ENCODE peak calls at places on chromosomes 4 and X, in eight cellular contexts. U is aorta, X is IMR-90, C is fibroblast of lung, Y is left ventricle myocardium inferior, Q is heart right ventricle, Z is transverse colon, P is H9. H is an unnamed sample. For H3K4me1, the result is how much of the 10 kb centered on the place peaks cover.

GRCh38 chrX:12770440-12770839 is 20.8 kb upstream of the PRPS2 start:
- DNase-seq in P (no peak), Y (no peak), U (no peak), Z (no peak), X (peak), Q (no peak), C (peak), H (no peak)

GRCh38 chrX:75746891-75747639 is 38.0 kb downstream of the MAGEE2 start:
- DNase-seq in C (peak), Y (peak), Z (peak), P (peak), Q (peak), X (no peak), U (peak), H (peak)

GRCh38 chrX:38175140-38175539 is 45.5 kb downstream of the SRPX start:
- DNase-seq in Y (no peak), Z (peak), U (no peak), Q (no peak), C (no peak), X (peak), P (peak), H (peak)

GRCh38 chr4:156298230-156298629 is 344.6 kb upstream of the CTSO start:
- DNase-seq in X (peak), Z (peak), P (no peak), Y (no peak), Q (peak), C (peak), U (no peak), H (peak)

GRCh38 chrX:69221239-69222102 is 56.2 kb upstream of the PJA1 start:
- DNase-seq in Y (no peak), U (no peak), P (peak), C (no peak), Q (no peak), Z (no peak), X (no peak), H (peak)

GRCh38 chrX:102345916-102346315 is 93.9 kb downstream of the NXF2B start:
- DNase-seq in Z (peak), U (peak), Q (peak), C (peak), Y (peak), X (peak), P (peak), H (peak)

GRCh38 chr4:3485011-3485881 is 22.1 kb downstream of the DOK7 start:
- DNase-seq in Q (no peak), Z (peak), Y (no peak), X (no peak), C (no peak), P (no peak), U (no peak), H (no peak)

GRCh38 chrX:154036513-154036912 is 16.8 kb upstream of the IRAK1 start:
- DNase-seq in P (peak), Q (no peak), Z (no peak), Y (no peak), X (no peak), C (no peak), U (no peak), H (no peak)

GRCh38 chr4:170325599-170325998 is 235.8 kb upstream of the AADAT start:
- DNase-seq in C (no peak), P (no peak), Y (no peak), Z (no peak), U (no peak), Q (no peak), X (no peak), H (no peak)

GRCh38 chrX:76454456-76454927 is 27.0 kb downstream of the MAGEE1 start:
- DNase-seq in C (peak), X (peak), P (peak), U (no peak), Y (no peak), Q (no peak), Z (no peak), H (peak)

GRCh38 chrX:9465380-9466114 is 689 bp downstream of the TBL1X start:
- DNase-seq in Z (peak), P (no peak), C (no peak), Q (peak), Y (peak), U (peak), X (no peak), H (no peak)

GRCh38 chrX:150200820-150201287 is 162.3 kb upstream of the MAMLD1 start:
- DNase-seq in Y (no peak), C (peak), P (no peak), Q (no peak), Z (peak), X (peak), U (peak), H (no peak)

GRCh38 chr4:6527259-6527658 is 47.7 kb upstream of the MAN2B2 start:
- DNase-seq in X (no peak), Z (no peak), U (no peak), Y (no peak), P (no peak), C (no peak), Q (no peak), H (no peak)

GRCh38 chrX:10797493-10797892 is 177.1 kb upstream of the MID1 start:
- DNase-seq in Q (no peak), Y (no peak), X (peak), C (peak), Z (no peak), U (no peak), P (no peak), H (no peak)

GRCh38 chrX:45710081-45710801 is 509.6 kb upstream of the DIPK2B start:
- DNase-seq in C (peak), Q (no peak), Z (no peak), P (no peak), X (peak), U (no peak), Y (no peak), H (no peak)

GRCh38 chrX:72100824-72101351 is 30.8 kb downstream of the RTL5 start:
- DNase-seq in U (no peak), Z (peak), Y (no peak), X (no peak), Q (no peak), C (no peak), P (no peak), H (no peak)

GRCh38 chrX:25968920-25969319 is 169.2 kb upstream of the MAGEB18 start:
- DNase-seq in Y (no peak), P (peak), C (peak), U (peak), Q (peak), Z (no peak), X (no peak), H (peak)

GRCh38 chrX:17736478-17736855 is 826 bp upstream of the SCML1 start:
- DNase-seq in Q (no peak), X (no peak), Z (no peak), C (no peak), Y (no peak), U (no peak), P (no peak), H (no peak)

GRCh38 chrX:17737707-17738001 is 361 bp downstream of the SCML1 start:
- DNase-seq in Y (no peak), U (no peak), Z (no peak), Q (no peak), C (no peak), P (no peak), X (no peak), H (no peak)

GRCh38 chrX:17736856-17737706 is at the start of gene SCML1:
- DNase-seq in C (peak), U (peak), Y (peak), Z (peak), P (peak), Q (peak), X (peak), H (peak)

GRCh38 chrX:17735396-17735795 is 1.9 kb upstream of the SCML1 start:
- DNase-seq in Y (no peak), Z (peak), X (no peak), P (no peak), U (no peak), C (no peak), Q (no peak), H (no peak)

DNA sequence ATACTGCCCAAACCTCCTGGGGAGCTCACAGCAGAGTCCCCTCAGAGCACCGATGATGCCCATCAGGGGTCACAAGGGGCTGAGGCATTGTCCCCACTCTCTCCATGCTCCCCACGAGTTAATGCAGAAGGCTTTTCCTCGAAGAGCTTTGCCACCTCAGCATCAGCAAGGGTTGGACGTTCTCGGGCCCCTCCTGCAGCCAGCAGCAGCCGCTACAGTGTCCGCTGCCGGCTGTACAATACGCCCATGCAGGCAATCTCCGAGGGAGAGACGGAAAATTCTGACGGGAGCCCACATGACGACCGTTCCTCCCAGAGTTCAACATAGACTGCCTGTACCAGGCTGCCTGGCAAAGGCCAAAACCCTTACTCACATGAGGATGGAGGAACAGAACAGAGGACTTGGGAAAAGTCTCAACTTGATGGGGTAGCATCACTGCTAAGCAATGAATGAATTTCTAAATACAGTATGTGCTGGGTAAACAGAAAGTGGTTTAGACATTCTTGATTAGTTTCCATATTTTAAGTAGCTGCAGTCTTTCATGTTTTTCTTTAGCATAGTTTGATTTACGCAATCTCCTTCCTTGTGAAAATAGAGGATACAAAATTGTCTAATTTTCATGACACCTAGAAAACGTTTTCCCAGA is 5.0 kb upstream of the SCML1 start:
- DNase-seq in U (no peak), Z (no peak), Y (no peak), X (peak), Q (no peak), C (peak), P (no peak), H (no peak)
- H3K4me1 ChIP-seq in U (under half), Z (under half), Y (under half), X (under half), Q (under half), C (under half), P (under half), H (under half)

GRCh38 chr4:184456337-184456736 is 18.0 kb downstream of the IRF2 start:
- DNase-seq in X (no peak), U (no peak), Z (no peak), P (no peak), Q (no peak), Y (no peak), C (no peak), H (no peak)
- H3K4me1 ChIP-seq in X (under half), U (under half), Z (under half), P (under half), Q (under half), Y (half or more), C (under half), H (under half)

GRCh38 chr4:78517050-78517652 is 34.4 kb upstream of the ANXA3 start:
- DNase-seq in Z (no peak), Y (no peak), X (peak), C (peak), U (no peak), P (no peak), Q (no peak), H (peak)
- H3K4me1 ChIP-seq in Z (under half), Y (under half), X (under half), C (under half), U (under half), P (under half), Q (under half), H (under half)

DNA sequence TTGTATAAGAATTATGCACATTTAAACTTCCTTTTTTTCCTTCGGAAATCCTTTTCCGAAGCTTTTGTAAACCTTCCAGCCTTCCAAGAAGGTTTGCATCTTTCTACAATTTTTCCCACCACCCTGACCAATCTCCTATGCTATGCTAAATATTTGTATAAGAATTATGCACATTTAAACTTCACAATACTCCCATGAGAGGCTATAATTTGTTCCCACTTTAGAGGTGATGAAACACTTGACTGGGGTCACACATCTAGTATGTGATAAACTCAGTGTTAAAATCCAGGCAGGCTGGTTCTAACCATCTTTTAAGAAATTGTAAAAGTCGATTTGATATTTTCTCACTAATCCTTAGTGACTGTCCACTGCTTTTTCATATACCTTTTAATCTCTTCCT is 22.1 kb downstream of the NUDT6 start:
- DNase-seq in C (no peak), Y (no peak), Q (no peak), P (no peak), X (no peak), Z (no peak), U (no peak), H (no peak)
- H3K4me1 ChIP-seq in C (under half), Y (under half), Q (under half), P (under half), X (under half), Z (under half), U (under half), H (under half)

GRCh38 chrX:70481871-70482270 is 37.2 kb downstream of the DLG3 start:
- DNase-seq in P (no peak), Q (no peak), X (no peak), Y (no peak), Z (no peak), C (no peak), U (no peak), H (no peak)

GRCh38 chrX:70480660-70481018 is 36.0 kb downstream of the DLG3 start:
- DNase-seq in U (no peak), P (no peak), Y (peak), Z (no peak), C (no peak), Q (peak), X (no peak), H (no peak)

GRCh38 chrX:70479970-70480659 is 35.5 kb downstream of the DLG3 start:
- DNase-seq in Y (no peak), X (no peak), C (peak), P (peak), U (no peak), Z (peak), Q (peak), H (no peak)

GRCh38 chrX:70482300-70482699 is 37.7 kb downstream of the DLG3 start:
- DNase-seq in P (no peak), U (no peak), Y (no peak), Q (no peak), Z (no peak), X (no peak), C (no peak), H (no peak)

GRCh38 chrX:70481424-70481823 is 36.8 kb downstream of the DLG3 start:
- DNase-seq in U (no peak), Q (no peak), Y (no peak), P (no peak), X (no peak), Z (no peak), C (no peak), H (no peak)
- H3K4me1 ChIP-seq in U (under half), Q (under half), Y (under half), P (under half), X (under half), Z (under half), C (under half), H (under half)

GRCh38 chr4:128390475-128390996 is 102.9 kb upstream of the PGRMC2 start:
- DNase-seq in Y (no peak), U (no peak), Q (no peak), C (no peak), X (no peak), P (no peak), Z (no peak), H (no peak)

GRCh38 chr4:128388352-128388630 is 100.7 kb upstream of the PGRMC2 start:
- DNase-seq in C (no peak), Z (no peak), X (no peak), U (no peak), P (no peak), Y (no peak), Q (no peak), H (no peak)

GRCh38 chr4:128394778-128395177 is 107.2 kb upstream of the PGRMC2 start:
- DNase-seq in Q (no peak), P (no peak), U (no peak), X (peak), Y (no peak), Z (no peak), C (no peak), H (no peak)

GRCh38 chr4:128387600-128388351 is 100.2 kb upstream of the PGRMC2 start:
- DNase-seq in Q (no peak), U (no peak), X (peak), Z (no peak), P (no peak), C (no peak), Y (no peak), H (no peak)

GRCh38 chr4:128393111-128393704 is 105.6 kb upstream of the PGRMC2 start:
- DNase-seq in Z (no peak), U (no peak), C (peak), Q (peak), Y (no peak), P (no peak), X (peak), H (no peak)
- H3K4me1 ChIP-seq in Z (under half), U (under half), C (under half), Q (under half), Y (under half), P (under half), X (under half), H (under half)

DNA sequence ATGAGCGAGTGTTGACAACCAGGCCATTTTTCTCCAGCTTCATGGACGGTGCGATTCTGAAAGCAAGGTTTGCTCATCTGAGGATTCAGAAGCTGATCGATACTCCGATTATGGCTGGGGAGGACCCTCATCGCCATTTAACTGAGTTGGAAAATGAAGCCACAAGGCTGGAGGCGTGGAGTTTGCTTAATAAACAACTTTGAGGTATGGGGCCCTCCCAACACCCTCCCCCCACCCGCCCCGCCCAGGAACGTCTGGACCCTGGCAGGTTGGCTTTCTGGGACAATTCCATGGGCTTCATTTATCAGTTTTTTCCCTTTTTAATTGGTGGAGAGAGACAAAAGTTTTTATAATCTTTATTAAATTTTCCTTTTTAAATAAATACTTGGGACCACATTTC is 52.5 kb downstream of the C4orf51 start:
- DNase-seq in Q (no peak), X (no peak), U (no peak), P (no peak), Y (no peak), C (no peak), Z (peak), H (no peak)
- H3K4me1 ChIP-seq in Q (under half), X (under half), U (under half), P (under half), Y (half or more), C (under half), Z (under half), H (under half)

DNA sequence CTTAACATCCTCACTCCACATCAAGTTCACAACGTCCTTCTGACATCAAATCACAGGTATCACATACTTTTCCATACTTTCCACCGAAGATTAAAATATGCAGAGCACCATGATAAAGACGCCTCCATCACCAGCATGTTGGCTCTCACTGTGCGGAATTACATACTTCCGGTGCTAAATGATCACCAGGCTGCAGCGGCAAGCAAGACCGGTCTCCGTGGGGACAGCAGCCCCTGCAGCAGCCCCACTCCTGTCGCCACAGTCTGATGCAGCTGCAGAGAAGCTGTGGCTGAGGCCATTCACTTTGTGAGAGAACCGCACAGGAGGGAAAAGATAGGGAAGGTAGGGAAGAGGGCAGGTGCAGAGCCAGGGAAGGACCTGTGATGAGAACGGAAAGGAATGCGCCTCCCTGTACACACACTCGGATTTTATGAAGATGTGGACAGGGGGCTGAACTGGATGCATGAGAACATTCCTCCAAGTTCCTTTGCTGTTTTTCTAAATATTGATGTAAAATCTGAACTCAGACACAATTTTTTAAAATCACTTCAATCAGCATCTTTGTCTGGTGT is 38.3 kb downstream of the AFAP1 start:
- DNase-seq in C (no peak), Z (no peak), Y (no peak), P (no peak), Q (no peak), X (no peak), U (no peak), H (no peak)
- H3K4me1 ChIP-seq in C (under half), Z (under half), Y (half or more), P (under half), Q (under half), X (under half), U (under half), H (half or more)

DNA sequence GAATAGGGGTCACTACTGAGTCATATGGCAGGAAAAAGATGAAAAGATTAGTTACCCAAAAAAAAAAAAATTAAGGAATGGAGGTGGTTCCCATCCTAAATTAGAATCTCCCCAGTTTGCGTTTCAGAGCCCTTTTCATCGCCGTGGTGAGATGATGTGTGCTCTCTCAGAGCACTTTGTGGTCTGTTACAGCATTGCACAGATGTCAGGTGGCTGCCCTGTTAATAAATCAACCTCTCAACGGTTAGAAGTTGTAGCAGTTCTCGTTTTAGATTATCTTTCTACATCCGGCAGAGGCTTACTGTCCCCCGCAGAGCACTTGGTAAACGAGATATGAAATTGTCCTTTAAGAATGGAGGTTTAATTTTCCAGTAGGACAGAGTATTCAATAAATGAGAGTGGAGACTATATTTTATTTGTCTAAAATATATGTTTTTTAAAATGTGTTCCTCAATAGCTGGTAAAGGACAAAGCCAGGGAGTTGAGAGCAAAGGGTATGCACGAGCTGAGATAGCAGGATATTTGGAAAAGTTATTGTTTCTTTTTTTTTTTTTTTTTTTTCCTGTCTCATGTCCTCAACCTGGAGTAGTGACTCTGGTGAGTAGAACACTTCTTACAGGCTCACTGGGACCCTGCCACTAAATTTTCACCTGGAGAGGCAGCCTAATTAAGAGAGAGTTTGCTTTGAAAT is 26.9 kb downstream of the AFF1 start:
- DNase-seq in Q (no peak), Z (peak), C (peak), X (peak), P (no peak), U (no peak), Y (no peak), H (no peak)
- H3K4me1 ChIP-seq in Q (under half), Z (under half), C (under half), X (under half), P (under half), U (under half), Y (half or more), H (under half)